ENCODE peak calls at places on chromosomes 12 and 14, in four cellular contexts. One of them, this sample, is unnamed.

GRCh38 chr12:62210422-62210821 is 49.8 kb upstream of the USP15 start:
- DNase-seq in right atrium auricular region: no peak
- DNase-seq in NCI-H146: peak; percentile 7
- DNase-seq in AG08396: peak; percentile 37
- DNase-seq in this sample: peak; percentile 47

GRCh38 chr12:65355461-65355860 is 77.0 kb downstream of the MSRB3 start:
- DNase-seq in NCI-H146: no peak
- DNase-seq in right atrium auricular region: no peak
- DNase-seq in AG08396: no peak
- DNase-seq in this sample: no peak

GRCh38 chr12:21599143-21599999 is 5.3 kb downstream of the GYS2 start:
- DNase-seq in NCI-H146: no peak
- DNase-seq in right atrium auricular region: no peak
- DNase-seq in AG08396: no peak
- DNase-seq in this sample: no peak

GRCh38 chr14:100076630-100077029 is 11.4 kb downstream of the EVL start:
- DNase-seq in AG08396: peak; percentile 29
- DNase-seq in right atrium auricular region: peak; percentile 75
- DNase-seq in NCI-H146: no peak
- DNase-seq in this sample: no peak

GRCh38 chr14:97719931-97720330 is 922.7 kb downstream of the VRK1 start:
- DNase-seq in NCI-H146: no peak
- DNase-seq in AG08396: no peak
- DNase-seq in right atrium auricular region: no peak
- DNase-seq in this sample: no peak

GRCh38 chr12:109302770-109303169 is 6.3 kb downstream of the FOXN4 start:
- DNase-seq in AG08396: no peak
- DNase-seq in right atrium auricular region: no peak
- DNase-seq in NCI-H146: no peak
- DNase-seq in this sample: no peak

GRCh38 chr14:21098892-21099595 is 589 bp upstream of the ZNF219 start:
- DNase-seq in AG08396: peak; percentile 6
- DNase-seq in NCI-H146: no peak
- DNase-seq in right atrium auricular region: no peak
- DNase-seq in this sample: peak; percentile 31

GRCh38 chr12:130137141-130138018 is 24.9 kb upstream of the FZD10 start:
- DNase-seq in right atrium auricular region: no peak
- DNase-seq in AG08396: no peak
- DNase-seq in NCI-H146: peak; percentile 97
- DNase-seq in this sample: peak; percentile 82

GRCh38 chr14:100065161-100065871 is at the start of gene EVL:
- DNase-seq in right atrium auricular region: no peak
- DNase-seq in NCI-H146: no peak
- DNase-seq in AG08396: no peak
- DNase-seq in this sample: no peak

GRCh38 chr12:29164477-29165163 is 15.5 kb downstream of the FAR2 start:
- DNase-seq in right atrium auricular region: no peak
- DNase-seq in AG08396: peak; percentile 79
- DNase-seq in NCI-H146: no peak
- DNase-seq in this sample: no peak

GRCh38 chr12:118840399-118840798 is 140.9 kb upstream of the SRRM4 start:
- DNase-seq in AG08396: no peak
- DNase-seq in NCI-H146: peak; percentile 59
- DNase-seq in right atrium auricular region: no peak
- DNase-seq in this sample: peak; percentile 15

GRCh38 chr14:54567634-54568561 is 970 bp downstream of the SAMD4A start:
- DNase-seq in AG08396: peak; percentile 35
- DNase-seq in right atrium auricular region: no peak
- DNase-seq in NCI-H146: peak; percentile 44
- DNase-seq in this sample: peak; percentile 42

GRCh38 chr12:24252580-24252979 is 303.1 kb upstream of the SOX5 start:
- DNase-seq in AG08396: no peak
- DNase-seq in NCI-H146: peak; percentile 6
- DNase-seq in right atrium auricular region: no peak
- DNase-seq in this sample: no peak

GRCh38 chr12:11497995-11498394 is 102.6 kb upstream of the PRB2 start:
- DNase-seq in right atrium auricular region: no peak
- DNase-seq in AG08396: no peak
- DNase-seq in NCI-H146: no peak
- DNase-seq in this sample: no peak

GRCh38 chr14:32370720-32371119 is 41.6 kb downstream of the AKAP6 start:
- DNase-seq in right atrium auricular region: no peak
- DNase-seq in NCI-H146: no peak
- DNase-seq in AG08396: peak; percentile 49
- DNase-seq in this sample: no peak

GRCh38 chr12:998020-998874 is 7.2 kb downstream of the ERC1 start:
- DNase-seq in AG08396: no peak
- DNase-seq in NCI-H146: no peak
- DNase-seq in right atrium auricular region: no peak
- DNase-seq in this sample: no peak

GRCh38 chr14:94888108-94888507 is 118.2 kb upstream of the GSC start:
- DNase-seq in NCI-H146: no peak
- DNase-seq in AG08396: no peak
- DNase-seq in right atrium auricular region: no peak
- DNase-seq in this sample: no peak

GRCh38 chr14:76920572-76921175 is 94.5 kb downstream of the LRRC74A start:
- DNase-seq in right atrium auricular region: no peak
- DNase-seq in NCI-H146: peak; percentile 51
- DNase-seq in AG08396: no peak
- DNase-seq in this sample: peak; percentile 84

GRCh38 chr12:12979151-12979550 is 20.9 kb downstream of the HEBP1 start:
- DNase-seq in AG08396: no peak
- DNase-seq in right atrium auricular region: no peak
- DNase-seq in NCI-H146: no peak
- DNase-seq in this sample: no peak

GRCh38 chr12:56221233-56221756 is 427 bp downstream of the RNF41 start:
- DNase-seq in NCI-H146: peak; percentile 57
- DNase-seq in right atrium auricular region: no peak
- DNase-seq in AG08396: peak; percentile 88
- DNase-seq in this sample: no peak

GRCh38 chr14:91381801-91382670 is 35.6 kb downstream of the CCDC88C start:
- DNase-seq in right atrium auricular region: no peak
- DNase-seq in AG08396: no peak
- DNase-seq in NCI-H146: no peak
- DNase-seq in this sample: no peak